ENCODE peak calls at places on chromosomes 2 and 18, in six cellular contexts. One of them, this sample, is unnamed.

GRCh38 chr2:217167531-217167930 is 307.7 kb upstream of the TNP1 start:
- DNase-seq in DND-41: no peak
- DNase-seq in cardiac fibroblast: no peak
- DNase-seq in AG10803: no peak
- DNase-seq in right lobe of liver: no peak
- DNase-seq in tibial artery: no peak
- DNase-seq in this sample: no peak

GRCh38 chr2:25817630-25818029 is 60.7 kb downstream of the ASXL2 start:
- DNase-seq in DND-41: no peak
- DNase-seq in AG10803: no peak
- DNase-seq in cardiac fibroblast: no peak
- DNase-seq in tibial artery: no peak
- DNase-seq in right lobe of liver: no peak
- DNase-seq in this sample: no peak

GRCh38 chr2:8608411-8608954 is 73.4 kb upstream of the ID2 start:
- DNase-seq in cardiac fibroblast: no peak
- DNase-seq in AG10803: peak; percentile 35
- DNase-seq in right lobe of liver: peak; percentile 16
- DNase-seq in DND-41: peak; percentile 18
- DNase-seq in tibial artery: no peak
- DNase-seq in this sample: peak; percentile 48

GRCh38 chr2:62858231-62858832 is 152.8 kb downstream of the EHBP1 start:
- DNase-seq in DND-41: no peak
- DNase-seq in right lobe of liver: no peak
- DNase-seq in cardiac fibroblast: no peak
- DNase-seq in AG10803: no peak
- DNase-seq in tibial artery: no peak
- DNase-seq in this sample: no peak

GRCh38 chr18:21678897-21679296 is 25.7 kb downstream of the ABHD3 start:
- DNase-seq in cardiac fibroblast: no peak
- DNase-seq in DND-41: no peak
- DNase-seq in AG10803: no peak
- DNase-seq in right lobe of liver: no peak
- DNase-seq in tibial artery: no peak
- DNase-seq in this sample: no peak

GRCh38 chr2:132415256-132416079 is 1.1 kb upstream of the GPR39 start:
- DNase-seq in DND-41: no peak
- DNase-seq in right lobe of liver: no peak
- DNase-seq in cardiac fibroblast: peak; percentile 11
- DNase-seq in tibial artery: no peak
- DNase-seq in AG10803: peak; percentile 27
- DNase-seq in this sample: peak; percentile 40

GRCh38 chr2:143632751-143633374 is 503.6 kb downstream of the ARHGAP15 start:
- DNase-seq in cardiac fibroblast: no peak
- DNase-seq in DND-41: no peak
- DNase-seq in right lobe of liver: no peak
- DNase-seq in AG10803: no peak
- DNase-seq in tibial artery: no peak
- DNase-seq in this sample: no peak

GRCh38 chr18:28062446-28062845 is 114.5 kb downstream of the CDH2 start:
- DNase-seq in AG10803: peak; percentile 84
- DNase-seq in tibial artery: no peak
- DNase-seq in right lobe of liver: no peak
- DNase-seq in cardiac fibroblast: peak; percentile 55
- DNase-seq in DND-41: no peak
- DNase-seq in this sample: peak; percentile 16

GRCh38 chr2:23381084-23381483 is 3.9 kb upstream of the KLHL29 start:
- DNase-seq in right lobe of liver: peak; percentile 78
- DNase-seq in tibial artery: peak; percentile 48
- DNase-seq in AG10803: peak; percentile 72
- DNase-seq in cardiac fibroblast: peak; percentile 70
- DNase-seq in DND-41: no peak
- DNase-seq in this sample: peak; percentile 79

GRCh38 chr18:55859116-55859515 is 271.1 kb upstream of the TCF4 start:
- DNase-seq in cardiac fibroblast: no peak
- DNase-seq in AG10803: no peak
- DNase-seq in tibial artery: no peak
- DNase-seq in right lobe of liver: no peak
- DNase-seq in DND-41: no peak
- DNase-seq in this sample: no peak

GRCh38 chr18:10003866-10004265 is 90.0 kb downstream of the VAPA start:
- DNase-seq in cardiac fibroblast: no peak
- DNase-seq in DND-41: no peak
- DNase-seq in tibial artery: no peak
- DNase-seq in right lobe of liver: no peak
- DNase-seq in AG10803: no peak
- DNase-seq in this sample: no peak

GRCh38 chr2:127884436-127884835 is 1.3 kb downstream of the AMMECR1L start:
- DNase-seq in tibial artery: no peak
- DNase-seq in DND-41: no peak
- DNase-seq in cardiac fibroblast: peak; percentile 57
- DNase-seq in AG10803: peak; percentile 80
- DNase-seq in right lobe of liver: no peak
- DNase-seq in this sample: peak; percentile 85

GRCh38 chr2:148586528-148587128 is 57.9 kb upstream of the EPC2 start:
- DNase-seq in AG10803: no peak
- DNase-seq in tibial artery: no peak
- DNase-seq in cardiac fibroblast: no peak
- DNase-seq in right lobe of liver: no peak
- DNase-seq in DND-41: no peak
- DNase-seq in this sample: no peak

GRCh38 chr18:51196811-51197660 is 445 bp downstream of the MEX3C start:
- DNase-seq in AG10803: peak; percentile 62
- DNase-seq in cardiac fibroblast: peak; percentile 62
- DNase-seq in DND-41: peak; percentile 54
- DNase-seq in right lobe of liver: peak; percentile 65
- DNase-seq in tibial artery: peak; percentile 47
- DNase-seq in this sample: peak; percentile 51

GRCh38 chr2:38487852-38488251 is 110.8 kb upstream of the ATL2 start:
- DNase-seq in right lobe of liver: no peak
- DNase-seq in AG10803: no peak
- DNase-seq in cardiac fibroblast: no peak
- DNase-seq in DND-41: no peak
- DNase-seq in tibial artery: no peak
- DNase-seq in this sample: no peak

GRCh38 chr2:238104521-238105311 is 4.6 kb downstream of the ESPNL start:
- DNase-seq in right lobe of liver: peak; percentile 46
- DNase-seq in DND-41: no peak
- DNase-seq in cardiac fibroblast: no peak
- DNase-seq in AG10803: no peak
- DNase-seq in tibial artery: peak; percentile 18
- DNase-seq in this sample: no peak

GRCh38 chr2:9178905-9179571 is 27.6 kb upstream of the ASAP2 start:
- DNase-seq in AG10803: peak; percentile 80
- DNase-seq in tibial artery: peak; percentile 79
- DNase-seq in DND-41: no peak
- DNase-seq in right lobe of liver: no peak
- DNase-seq in cardiac fibroblast: peak; percentile 90
- DNase-seq in this sample: peak; percentile 93

GRCh38 chr2:141506116-141506515 is 624.7 kb downstream of the LRP1B start:
- DNase-seq in AG10803: no peak
- DNase-seq in right lobe of liver: no peak
- DNase-seq in tibial artery: no peak
- DNase-seq in DND-41: no peak
- DNase-seq in cardiac fibroblast: no peak
- DNase-seq in this sample: no peak

GRCh38 chr2:219636144-219636915 is 8.9 kb downstream of the SLC4A3 start:
- DNase-seq in tibial artery: peak; percentile 14
- DNase-seq in AG10803: no peak
- DNase-seq in right lobe of liver: no peak
- DNase-seq in DND-41: no peak
- DNase-seq in cardiac fibroblast: no peak
- DNase-seq in this sample: no peak

GRCh38 chr2:100230754-100231153 is 88.4 kb upstream of the AFF3 start:
- DNase-seq in AG10803: no peak
- DNase-seq in cardiac fibroblast: no peak
- DNase-seq in tibial artery: no peak
- DNase-seq in right lobe of liver: no peak
- DNase-seq in DND-41: no peak
- DNase-seq in this sample: no peak

GRCh38 chr2:205367536-205367935 is 314.8 kb upstream of the NRP2 start:
- DNase-seq in cardiac fibroblast: no peak
- DNase-seq in AG10803: no peak
- DNase-seq in right lobe of liver: no peak
- DNase-seq in tibial artery: no peak
- DNase-seq in DND-41: no peak
- DNase-seq in this sample: no peak

GRCh38 chr2:111173338-111173737 is 52.6 kb downstream of the BCL2L11 start:
- DNase-seq in DND-41: no peak
- DNase-seq in tibial artery: no peak
- DNase-seq in AG10803: no peak
- DNase-seq in right lobe of liver: no peak
- DNase-seq in cardiac fibroblast: no peak
- DNase-seq in this sample: no peak

GRCh38 chr2:174780191-174780590 is 15.9 kb upstream of the CHRNA1 start:
- DNase-seq in right lobe of liver: no peak
- DNase-seq in DND-41: no peak
- DNase-seq in cardiac fibroblast: no peak
- DNase-seq in tibial artery: no peak
- DNase-seq in AG10803: peak; percentile 39
- DNase-seq in this sample: no peak

GRCh38 chr2:150175034-150175433 is 312.4 kb downstream of the RND3 start:
- DNase-seq in right lobe of liver: no peak
- DNase-seq in cardiac fibroblast: no peak
- DNase-seq in tibial artery: no peak
- DNase-seq in AG10803: no peak
- DNase-seq in DND-41: no peak
- DNase-seq in this sample: no peak

GRCh38 chr2:220847587-220847986 is 724.5 kb downstream of the EPHA4 start:
- DNase-seq in right lobe of liver: no peak
- DNase-seq in AG10803: peak; percentile 66
- DNase-seq in cardiac fibroblast: peak; percentile 25
- DNase-seq in DND-41: no peak
- DNase-seq in tibial artery: no peak
- DNase-seq in this sample: peak; percentile 85

GRCh38 chr2:154449951-154450658 is 248.4 kb upstream of the KCNJ3 start:
- DNase-seq in tibial artery: no peak
- DNase-seq in cardiac fibroblast: no peak
- DNase-seq in right lobe of liver: peak; percentile 52
- DNase-seq in DND-41: no peak
- DNase-seq in AG10803: no peak
- DNase-seq in this sample: no peak

GRCh38 chr2:105344704-105345345 is 7.5 kb downstream of the C2orf49 start:
- DNase-seq in cardiac fibroblast: peak; percentile 59
- DNase-seq in tibial artery: no peak
- DNase-seq in AG10803: peak; percentile 52
- DNase-seq in DND-41: no peak
- DNase-seq in right lobe of liver: no peak
- DNase-seq in this sample: peak; percentile 59

GRCh38 chr2:106863387-106863786 is 22.6 kb downstream of the ST6GAL2 start:
- DNase-seq in right lobe of liver: no peak
- DNase-seq in tibial artery: no peak
- DNase-seq in AG10803: no peak
- DNase-seq in cardiac fibroblast: no peak
- DNase-seq in DND-41: no peak
- DNase-seq in this sample: no peak

GRCh38 chr2:129859141-129859540 is 120.3 kb upstream of the RAB6C start:
- DNase-seq in tibial artery: no peak
- DNase-seq in DND-41: no peak
- DNase-seq in AG10803: no peak
- DNase-seq in right lobe of liver: no peak
- DNase-seq in cardiac fibroblast: no peak
- DNase-seq in this sample: no peak
- TF ChIP-seq CTCF in tibial artery: no peak
- TF ChIP-seq CTCF in DND-41: no peak
- TF ChIP-seq CTCF in AG10803: no peak
- TF ChIP-seq CTCF in right lobe of liver: no peak
- TF ChIP-seq CTCF in cardiac fibroblast: no peak
- TF ChIP-seq CTCF in this sample: no peak

GRCh38 chr2:42918041-42918440 is 125.7 kb upstream of the HAAO start:
- DNase-seq in AG10803: no peak
- DNase-seq in right lobe of liver: no peak
- DNase-seq in tibial artery: no peak
- DNase-seq in cardiac fibroblast: no peak
- DNase-seq in DND-41: no peak
- DNase-seq in this sample: no peak
- H3K4me3 ChIP-seq in AG10803: no peak overlapping the region
- H3K4me3 ChIP-seq in right lobe of liver: no peak overlapping the region
- H3K4me3 ChIP-seq in tibial artery: no peak overlapping the region
- H3K4me3 ChIP-seq in cardiac fibroblast: no peak overlapping the region
- H3K4me3 ChIP-seq in DND-41: no peak overlapping the region
- H3K4me3 ChIP-seq in this sample: no peak overlapping the region

DNA sequence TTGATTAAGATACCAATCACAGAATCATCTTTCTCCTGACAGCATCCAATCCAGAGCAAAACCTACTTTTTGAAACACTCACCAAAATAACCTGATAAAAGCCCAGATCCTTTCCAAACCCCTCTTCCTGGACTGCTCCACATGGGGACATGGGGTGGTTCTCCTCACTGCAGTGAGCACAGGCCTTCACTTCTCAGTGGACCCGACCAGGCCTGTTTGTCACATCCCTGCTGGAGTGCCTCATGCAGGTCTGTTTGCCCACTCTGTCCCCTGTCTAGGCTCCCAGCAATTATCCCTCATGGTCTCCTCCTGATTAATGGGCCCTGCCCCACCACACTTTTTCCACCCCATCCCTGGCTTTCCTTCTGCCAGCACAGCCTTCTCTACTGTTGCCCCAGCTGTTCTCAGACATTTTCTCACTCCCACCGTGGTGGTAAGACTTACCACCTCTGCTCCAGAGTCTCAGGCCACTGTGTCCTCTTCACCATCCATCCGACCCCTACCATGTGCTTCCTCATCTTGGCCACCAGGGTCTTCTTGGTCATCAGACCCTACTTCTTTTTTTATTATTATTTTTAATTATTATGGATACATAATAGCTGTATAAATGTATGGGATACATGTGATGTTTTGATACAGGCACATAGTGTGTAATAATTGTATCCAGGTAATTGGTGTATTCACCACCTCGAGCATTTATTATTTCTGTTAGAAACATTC is 21.1 kb downstream of the MRPL30 start:
- DNase-seq in AG10803: no peak
- DNase-seq in right lobe of liver: no peak
- DNase-seq in DND-41: no peak
- DNase-seq in cardiac fibroblast: no peak
- DNase-seq in tibial artery: no peak
- DNase-seq in this sample: no peak
- TF ChIP-seq CTCF in AG10803: no peak
- TF ChIP-seq CTCF in right lobe of liver: no peak
- TF ChIP-seq CTCF in DND-41: no peak
- TF ChIP-seq CTCF in cardiac fibroblast: peak; percentile 33
- TF ChIP-seq CTCF in tibial artery: no peak
- TF ChIP-seq CTCF in this sample: peak; percentile 22

DNA sequence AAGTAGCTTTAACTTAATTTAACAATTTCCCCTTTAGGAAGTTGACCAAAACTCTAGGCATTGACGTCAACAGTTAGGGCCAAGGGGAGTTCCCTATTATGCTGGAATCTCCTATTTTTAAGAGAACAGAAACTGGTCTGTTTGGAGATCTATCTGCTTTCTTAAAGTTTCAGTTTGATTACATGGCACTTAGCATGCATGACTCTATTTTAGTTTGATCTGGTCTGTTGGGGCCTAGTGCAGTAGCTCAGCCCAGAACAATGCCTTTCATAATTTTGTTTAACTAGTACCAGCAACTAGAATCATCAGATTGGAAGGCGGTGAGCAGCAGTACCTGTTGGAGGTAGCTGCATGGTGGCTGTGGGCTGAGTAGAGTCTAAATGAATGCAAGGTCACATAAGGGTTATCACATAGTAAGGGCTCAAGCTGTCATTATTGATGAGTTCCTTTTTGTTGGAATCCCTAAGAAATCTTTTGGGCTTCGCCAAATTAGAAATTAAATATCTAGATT is 60.5 kb upstream of the ZNG1B start:
- DNase-seq in cardiac fibroblast: no peak
- DNase-seq in tibial artery: no peak
- DNase-seq in AG10803: no peak
- DNase-seq in right lobe of liver: no peak
- DNase-seq in DND-41: no peak
- DNase-seq in this sample: no peak
- H3K4me3 ChIP-seq in cardiac fibroblast: no peak overlapping the region
- H3K4me3 ChIP-seq in tibial artery: no peak overlapping the region
- H3K4me3 ChIP-seq in AG10803: no peak overlapping the region
- H3K4me3 ChIP-seq in right lobe of liver: no peak overlapping the region
- H3K4me3 ChIP-seq in DND-41: no peak overlapping the region
- H3K4me3 ChIP-seq in this sample: no peak overlapping the region